ENCODE peak calls at places on chromosome 16, in eight cellular contexts. G, F, I, V, E, P, Q and K are unnamed samples.

GRCh38 chr16:70754371-70754770 is 46.6 kb downstream of the VAC14 start:
- DNase-seq in G (no peak), F (no peak), I (no peak), V (no peak), E (no peak), P (no peak), Q (no peak), K (no peak)

GRCh38 chr16:30699615-30700099 is 686 bp downstream of the SRCAP start:
- DNase-seq in G (no peak), F (no peak), I (no peak), V (no peak), E (no peak), P (no peak), Q (no peak), K (no peak)

GRCh38 chr16:85638248-85638647 is 25.1 kb downstream of the GSE1 start:
- DNase-seq in G (no peak), F (no peak), I (no peak), V (no peak), E (no peak), P (no peak), Q (no peak), K (no peak)

GRCh38 chr16:9258423-9259051 is 167.1 kb downstream of the HAPSTR1 start:
- DNase-seq in G (peak; percentile 29), F (no peak), I (peak; percentile 29), V (peak; percentile 54), E (no peak), P (peak; percentile 1), Q (peak; percentile 78), K (no peak)

GRCh38 chr16:57616871-57617270 is 11.6 kb upstream of the ADGRG1 start:
- DNase-seq in G (no peak), F (no peak), I (no peak), V (no peak), E (peak; percentile 2), P (no peak), Q (no peak), K (no peak)

GRCh38 chr16:78034530-78034929 is 12.2 kb downstream of the CLEC3A start:
- DNase-seq in G (no peak), F (peak; percentile 5), I (no peak), V (no peak), E (no peak), P (no peak), Q (no peak), K (no peak)

GRCh38 chr16:85424260-85425060 is 188.7 kb upstream of the GSE1 start:
- DNase-seq in G (no peak), F (no peak), I (no peak), V (no peak), E (peak; percentile 20), P (no peak), Q (peak; percentile 66), K (no peak)

GRCh38 chr16:54479546-54479945 is 193.0 kb upstream of the IRX3 start:
- DNase-seq in G (no peak), F (no peak), I (no peak), V (no peak), E (no peak), P (no peak), Q (no peak), K (no peak)

GRCh38 chr16:56657555-56658430 is at the start of gene MT1F:
- DNase-seq in G (peak; percentile 71), F (no peak), I (peak; percentile 50), V (peak; percentile 75), E (peak; percentile 61), P (peak; percentile 39), Q (peak; percentile 85), K (no peak)

GRCh38 chr16:14369734-14370598 is 260.1 kb downstream of the PARN start:
- DNase-seq in G (no peak), F (no peak), I (peak; percentile 39), V (no peak), E (peak; percentile 51), P (peak; percentile 16), Q (no peak), K (no peak)

GRCh38 chr16:1932050-1933028 is 10.7 kb downstream of the MSRB1 start:
- DNase-seq in G (no peak), F (no peak), I (no peak), V (peak; percentile 73), E (no peak), P (no peak), Q (no peak), K (no peak)

GRCh38 chr16:66948034-66948821 is 12.8 kb upstream of the CES3 start:
- DNase-seq in G (no peak), F (no peak), I (no peak), V (no peak), E (no peak), P (no peak), Q (peak; percentile 70), K (no peak)

GRCh38 chr16:87679593-87680271 is 77.4 kb downstream of the JPH3 start:
- DNase-seq in G (no peak), F (no peak), I (no peak), V (no peak), E (no peak), P (no peak), Q (no peak), K (no peak)

GRCh38 chr16:79703066-79703465 is 102.5 kb upstream of the MAF start:
- DNase-seq in G (no peak), F (no peak), I (no peak), V (no peak), E (no peak), P (no peak), Q (no peak), K (no peak)

GRCh38 chr16:67663151-67663876 is 2.6 kb downstream of the PARD6A start:
- DNase-seq in G (peak; percentile 52), F (no peak), I (peak; percentile 53), V (peak; percentile 71), E (no peak), P (no peak), Q (no peak), K (no peak)

GRCh38 chr16:69077251-69077650 is 28.2 kb upstream of the HAS3 start:
- DNase-seq in G (no peak), F (no peak), I (no peak), V (no peak), E (no peak), P (no peak), Q (no peak), K (no peak)

GRCh38 chr16:66681676-66682075 is 14.9 kb downstream of the CMTM4 start:
- DNase-seq in G (no peak), F (no peak), I (no peak), V (no peak), E (no peak), P (no peak), Q (no peak), K (no peak)

GRCh38 chr16:70652322-70652721 is 6.0 kb downstream of the IL34 start:
- DNase-seq in G (no peak), F (no peak), I (peak; percentile 19), V (no peak), E (no peak), P (no peak), Q (no peak), K (no peak)

GRCh38 chr16:84382396-84382795 is 14.1 kb downstream of the ATP2C2 start:
- DNase-seq in G (no peak), F (no peak), I (no peak), V (no peak), E (no peak), P (no peak), Q (no peak), K (no peak)